ENCODE peak calls at places on chromosomes 12 and 14, in five cellular contexts. U, T, B, I and L are unnamed samples.
A peak's percentile ranks its signal among the peaks of the same experiment; 100 is the strongest.

GRCh38 chr12:55681142-55682077 is 26.3 kb downstream of the ITGA7 start:
- DNase-seq in B (peak; percentile 73), T (no peak), I (peak; percentile 84), U (no peak), L (no peak)

GRCh38 chr12:106760184-106760531 is 14.3 kb upstream of the RIC8B start:
- DNase-seq in U (no peak), B (peak; percentile 82), I (no peak), T (no peak), L (no peak)

GRCh38 chr12:90062799-90063198 is 354.2 kb upstream of the ATP2B1 start:
- DNase-seq in T (no peak), I (peak; percentile 59), U (no peak), B (no peak), L (no peak)

GRCh38 chr12:59500335-59500734 is 95.5 kb upstream of the SLC16A7 start:
- DNase-seq in B (no peak), U (no peak), I (no peak), T (no peak), L (no peak)

GRCh38 chr14:75222208-75222701 is 45.8 kb upstream of the TMED10 start:
- DNase-seq in B (no peak), U (no peak), I (peak; percentile 90), T (no peak), L (peak; percentile 97)

GRCh38 chr12:53530920-53531319 is 23.6 kb upstream of the NPFF start:
- DNase-seq in B (no peak), I (peak; percentile 21), T (no peak), U (no peak), L (no peak)

GRCh38 chr14:95235767-95236166 is 78.4 kb upstream of the DICER1 start:
- DNase-seq in T (no peak), B (no peak), U (no peak), I (no peak), L (no peak)

GRCh38 chr12:26275313-26276257 is 80.2 kb downstream of the SSPN start:
- DNase-seq in T (no peak), I (peak; percentile 50), U (no peak), B (no peak), L (no peak)

GRCh38 chr12:57433370-57433769 is 1.2 kb upstream of the INHBC start:
- DNase-seq in U (no peak), T (no peak), I (no peak), B (no peak), L (no peak)

GRCh38 chr12:105920161-105920684 is 218.5 kb downstream of the NUAK1 start:
- DNase-seq in B (no peak), U (peak; percentile 14), T (no peak), I (no peak), L (no peak)

GRCh38 chr14:52852810-52853521 is 61.6 kb upstream of the GNPNAT1 start:
- DNase-seq in I (no peak), U (no peak), T (no peak), B (no peak), L (no peak)

GRCh38 chr14:58922211-58922940 is 266.1 kb upstream of the DAAM1 start:
- DNase-seq in T (no peak), B (no peak), I (no peak), U (no peak), L (no peak)

GRCh38 chr12:9342614-9343353 is 134.6 kb upstream of the PZP start:
- DNase-seq in I (no peak), T (no peak), U (peak; percentile 34), B (no peak), L (no peak)

GRCh38 chr14:28152453-28153044 is 614.0 kb upstream of the FOXG1 start:
- DNase-seq in I (no peak), B (no peak), T (no peak), U (no peak), L (no peak)

GRCh38 chr12:109530301-109530685 is 43.0 kb downstream of the MMAB start:
- DNase-seq in T (no peak), B (no peak), I (no peak), U (no peak), L (no peak)

GRCh38 chr14:106874365-106874764 is 1348.0 kb downstream of the TMEM121 start:
- DNase-seq in B (peak; percentile 11), U (no peak), I (no peak), T (no peak), L (no peak)

GRCh38 chr12:100403446-100403845 is 46.6 kb downstream of the SLC17A8 start:
- DNase-seq in U (no peak), I (peak; percentile 47), T (no peak), B (no peak), L (no peak)

GRCh38 chr14:55518391-55518790 is 61.6 kb upstream of the KTN1 start:
- DNase-seq in T (no peak), U (no peak), B (no peak), I (no peak), L (no peak)

GRCh38 chr14:101494826-101495225 is 66.5 kb upstream of the DIO3 start:
- DNase-seq in U (no peak), I (no peak), T (peak; percentile 1), B (no peak), L (no peak)

GRCh38 chr12:14239350-14239934 is 126.0 kb upstream of the ATF7IP start:
- DNase-seq in T (no peak), I (peak; percentile 42), B (peak; percentile 89), U (no peak), L (no peak)